ENCODE peak calls at places on chromosome 19, in six cellular contexts. H is left ventricle myocardium inferior, E is spleen, B is activated B cell treated with CpG ODN at 0.5 μM for 24 hours, J is astrocyte of the spinal cord, P is mucosa of descending colon. D is an unnamed sample.

GRCh38 chr19:35048911-35049411 is 7.4 kb downstream of the HPN start:
- DNase-seq in H (peak), E (no peak), B (no peak), J (no peak), P (no peak), D (no peak)

GRCh38 chr19:51359294-51359693 is 6.9 kb downstream of the ETFB start:
- DNase-seq in H (no peak), E (no peak), B (no peak), J (peak), P (no peak), D (no peak)

GRCh38 chr19:54572696-54573311 is 786 bp upstream of the LILRA2 start:
- DNase-seq in H (peak), E (peak), B (no peak), J (no peak), P (no peak), D (no peak)

GRCh38 chr19:24033308-24033961 is 53.6 kb upstream of the ZNF254 start:
- DNase-seq in H (peak), E (peak), B (peak), J (peak), P (peak), D (peak)

GRCh38 chr19:10209305-10209704 is 14.6 kb upstream of the DNMT1 start:
- DNase-seq in H (no peak), E (no peak), B (no peak), J (no peak), P (no peak), D (no peak)

GRCh38 chr19:8240274-8241229 is 31.4 kb downstream of the CERS4 start:
- DNase-seq in H (peak), E (peak), B (peak), J (peak), P (peak), D (no peak)

GRCh38 chr19:12721656-12722565 is 1.8 kb downstream of the TNPO2 start:
- DNase-seq in H (peak), E (peak), B (peak), J (peak), P (peak), D (peak)

GRCh38 chr19:38478273-38478971 is 44.9 kb downstream of the RYR1 start:
- DNase-seq in H (no peak), E (no peak), B (no peak), J (no peak), P (no peak), D (no peak)

GRCh38 chr19:35739275-35740107 is 2.8 kb downstream of the IGFLR1 start:
- DNase-seq in H (no peak), E (peak), B (no peak), J (no peak), P (no peak), D (no peak)

GRCh38 chr19:29873024-29873800 is 61.4 kb downstream of the CCNE1 start:
- DNase-seq in H (peak), E (peak), B (peak), J (no peak), P (peak), D (peak)

GRCh38 chr19:54650108-54650666 is 12.6 kb upstream of the LILRB4 start:
- DNase-seq in H (no peak), E (no peak), B (no peak), J (no peak), P (no peak), D (no peak)

GRCh38 chr19:46812898-46813569 is 24.6 kb upstream of the SLC1A5 start:
- DNase-seq in H (peak), E (no peak), B (no peak), J (no peak), P (no peak), D (no peak)

GRCh38 chr19:16117594-16118033 is 5.9 kb downstream of the RAB8A start:
- DNase-seq in H (no peak), E (peak), B (peak), J (no peak), P (no peak), D (no peak)
- TF ChIP-seq CTCF in H (no peak), E (no peak), B (no peak), J (peak), P (no peak), D (no peak)

GRCh38 chr19:17236831-17237543 is 8.7 kb downstream of the NR2F6 start:
- DNase-seq in H (no peak), E (no peak), B (no peak), J (no peak), P (no peak), D (no peak)

GRCh38 chr19:17236414-17236716 is 9.4 kb downstream of the NR2F6 start:
- DNase-seq in H (no peak), E (no peak), B (no peak), J (no peak), P (peak), D (no peak)

GRCh38 chr19:17234911-17235617 is 9.0 kb downstream of the OCEL1 start:
- DNase-seq in H (peak), E (peak), B (peak), J (no peak), P (peak), D (no peak)

GRCh38 chr19:17237747-17238706 is 7.7 kb downstream of the NR2F6 start:
- DNase-seq in H (no peak), E (no peak), B (no peak), J (no peak), P (no peak), D (no peak)

DNA sequence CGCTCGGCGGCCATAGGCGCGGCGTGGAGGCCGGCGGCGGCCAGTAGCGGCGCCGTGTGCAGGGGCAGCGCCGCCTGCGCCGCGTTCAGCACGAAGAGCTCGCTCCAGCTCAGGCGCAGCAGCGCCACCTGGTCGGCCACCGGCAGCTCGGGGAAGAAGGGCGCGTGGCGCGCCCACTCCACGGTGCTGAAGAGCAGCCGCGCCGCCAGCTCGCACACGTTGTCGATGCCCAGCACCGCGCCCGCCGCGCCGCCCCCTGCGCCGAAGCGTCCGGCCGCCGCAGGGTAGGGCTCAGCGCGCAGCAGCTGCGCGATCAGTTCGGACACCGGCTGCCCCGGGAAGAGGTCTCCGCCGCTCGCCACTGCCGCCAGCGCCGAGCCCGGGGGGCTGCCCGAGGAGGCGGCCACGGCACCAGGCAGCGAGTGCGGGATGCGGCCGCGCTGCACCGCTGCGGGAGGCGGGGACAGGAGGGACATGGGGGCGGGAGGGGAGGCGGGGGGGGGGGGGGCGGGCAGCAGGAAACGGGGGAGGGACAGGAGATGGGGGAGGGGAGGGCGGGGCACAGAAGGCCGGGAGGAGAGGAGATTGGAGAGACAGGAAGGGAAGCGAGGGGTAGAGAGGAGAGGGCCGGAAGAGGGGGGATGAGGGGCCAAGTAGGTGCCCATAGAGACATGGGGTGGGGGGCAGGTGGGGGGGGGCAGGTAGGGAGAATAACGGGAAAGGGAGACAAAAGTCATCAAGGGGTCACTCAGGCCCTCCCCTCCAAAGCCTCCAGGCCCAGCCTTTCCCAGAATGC is 9.8 kb downstream of the OCEL1 start:
- DNase-seq in H (peak), E (peak), B (peak), J (peak), P (peak), D (peak)
- TF ChIP-seq CTCF in H (peak), E (peak), B (no peak), J (peak), P (peak), D (no peak)

GRCh38 chr19:17719730-17720486 is 628 bp downstream of the MAP1S start:
- DNase-seq in H (no peak), E (peak), B (no peak), J (no peak), P (peak), D (no peak)

GRCh38 chr19:17718467-17718987 is 753 bp upstream of the MAP1S start:
- DNase-seq in H (no peak), E (no peak), B (no peak), J (no peak), P (no peak), D (no peak)

GRCh38 chr19:17718988-17719711 is at the start of gene MAP1S:
- DNase-seq in H (peak), E (peak), B (peak), J (peak), P (peak), D (peak)

GRCh38 chr19:17720487-17720839 is 1.2 kb downstream of the MAP1S start:
- DNase-seq in H (no peak), E (no peak), B (no peak), J (no peak), P (no peak), D (no peak)

GRCh38 chr19:17716309-17716929 is 2.9 kb upstream of the MAP1S start:
- DNase-seq in H (no peak), E (no peak), B (no peak), J (no peak), P (no peak), D (no peak)
- TF ChIP-seq CTCF in H (no peak), E (no peak), B (no peak), J (no peak), P (no peak), D (peak)

GRCh38 chr19:33472696-33473624 is 48.6 kb downstream of the PEPD start:
- DNase-seq in H (no peak), E (peak), B (no peak), J (peak), P (no peak), D (no peak)
- TF ChIP-seq CTCF in H (no peak), E (no peak), B (no peak), J (peak), P (no peak), D (no peak)

GRCh38 chr19:49801966-49802661 is 11.0 kb downstream of the FUZ start:
- DNase-seq in H (peak), E (no peak), B (no peak), J (peak), P (peak), D (peak)
- TF ChIP-seq CTCF in H (peak), E (no peak), B (no peak), J (peak), P (no peak), D (no peak)

DNA sequence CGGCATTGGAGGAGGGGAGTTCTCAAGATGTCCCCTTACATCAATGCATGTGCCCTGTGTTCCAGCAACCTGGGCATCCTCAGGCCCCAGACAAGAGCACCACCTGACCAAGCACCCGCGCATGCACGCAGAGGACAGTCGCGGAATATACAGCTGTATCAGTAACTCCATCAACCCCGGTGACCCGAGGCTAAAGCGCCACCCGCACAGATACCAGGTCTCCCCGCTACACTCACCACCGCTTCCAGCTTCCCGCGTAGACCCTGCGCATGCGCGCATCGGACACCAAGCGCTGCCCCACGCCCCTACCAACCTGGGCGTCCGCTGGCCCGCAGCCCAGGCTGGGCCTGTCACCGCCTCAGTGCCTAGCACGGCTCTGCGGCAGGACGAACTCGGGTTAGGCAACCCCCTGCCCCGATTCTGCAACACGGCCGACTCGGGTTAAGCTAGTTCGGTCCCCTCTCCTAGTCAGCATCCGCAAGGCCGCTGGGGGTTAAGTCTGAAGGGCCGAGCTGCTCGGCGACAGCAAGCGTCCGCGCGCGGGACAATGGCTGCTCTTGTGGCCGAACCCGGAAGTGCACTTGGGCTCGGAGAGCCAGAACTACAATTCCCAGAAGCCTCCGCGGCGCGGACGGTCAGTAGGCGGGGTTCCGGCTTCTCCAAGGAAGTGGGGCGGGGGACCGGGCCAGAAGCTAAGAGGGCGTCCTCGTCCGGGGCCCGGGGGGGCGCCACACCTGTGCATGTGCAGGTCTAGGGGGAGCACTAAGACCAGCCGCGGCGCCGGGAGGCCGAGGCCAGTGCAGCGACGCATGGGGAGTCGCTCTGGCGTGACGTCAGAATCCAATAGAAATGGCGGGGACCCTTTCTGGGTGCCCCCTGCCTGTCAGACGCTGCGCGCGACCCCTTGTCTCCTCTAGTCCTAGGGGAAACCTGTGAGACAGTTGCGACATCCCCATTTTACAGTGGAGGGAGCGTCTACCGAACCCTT is at the start of gene ZNF180:
- DNase-seq in H (peak), E (peak), B (peak), J (peak), P (peak), D (peak)
- TF ChIP-seq CTCF in H (peak), E (peak), B (no peak), J (peak), P (peak), D (peak)

D was measured in mesothelial cell of epicardium.